ENCODE peak calls at places on chromosome 20, in seven cellular contexts. U is EL; Q is NT2/D1; C is Panc1; L is stimulated activated CD4-positive, alpha-beta T cell treated with anti-CD3 and anti-CD28 coated beads, Interleukin-12 subunit alpha, Interleukin-12 subunit beta, amount 100 ng/mL, for 24 hours; I is left cardiac atrium; W is NCI-H1105 treated with DMSO at 0.1 percent for 48 hours. K is an unnamed sample.

GRCh38 chr20:53660078-53660909 is 66.7 kb upstream of the ZNF217 start:
- DNase-seq in U (no peak), Q (no peak), C (no peak), L (peak; percentile 35), I (peak; percentile 31), W (no peak), K (peak; percentile 32)

GRCh38 chr20:25321262-25321831 is 69.3 kb downstream of the ABHD12 start:
- DNase-seq in U (no peak), Q (no peak), C (no peak), L (no peak), I (no peak), W (no peak), K (no peak)

GRCh38 chr20:77231-77630 is 10.2 kb upstream of the DEFB125 start:
- DNase-seq in U (no peak), Q (no peak), C (no peak), L (no peak), I (no peak), W (no peak), K (no peak)

GRCh38 chr20:59253325-59253724 is 47.1 kb upstream of the EDN3 start:
- DNase-seq in U (no peak), Q (no peak), C (no peak), L (no peak), I (no peak), W (no peak), K (no peak)

GRCh38 chr20:54168961-54169862 is 4.6 kb downstream of the CYP24A1 start:
- DNase-seq in U (no peak), Q (no peak), C (no peak), L (no peak), I (no peak), W (no peak), K (no peak)

GRCh38 chr20:1860446-1860845 is 34.8 kb upstream of the SIRPA start:
- DNase-seq in U (peak; percentile 65), Q (no peak), C (no peak), L (no peak), I (no peak), W (no peak), K (no peak)

GRCh38 chr20:7744411-7744810 is 195.8 kb downstream of the HAO1 start:
- DNase-seq in U (peak; percentile 59), Q (no peak), C (no peak), L (no peak), I (no peak), W (no peak), K (no peak)

GRCh38 chr20:25659999-25660398 is 36.2 kb upstream of the NANP start:
- DNase-seq in U (no peak), Q (no peak), C (no peak), L (no peak), I (no peak), W (no peak), K (no peak)

GRCh38 chr20:57393321-57394086 is 2.3 kb downstream of the RBM38 start:
- DNase-seq in U (no peak), Q (no peak), C (no peak), L (no peak), I (no peak), W (no peak), K (no peak)

GRCh38 chr20:9032758-9033157 is 36.1 kb upstream of the PLCB4 start:
- DNase-seq in U (peak; percentile 15), Q (no peak), C (no peak), L (no peak), I (no peak), W (no peak), K (no peak)

GRCh38 chr20:58584881-58585752 is 66.0 kb upstream of the STX16 start:
- DNase-seq in U (peak; percentile 33), Q (no peak), C (no peak), L (no peak), I (no peak), W (no peak), K (no peak)

GRCh38 chr20:24899153-24899552 is 49.9 kb upstream of the CST7 start:
- DNase-seq in U (no peak), Q (no peak), C (no peak), L (no peak), I (no peak), W (no peak), K (no peak)

GRCh38 chr20:62142252-62143117 is 709 bp downstream of the PSMA7 start:
- DNase-seq in U (no peak), Q (no peak), C (no peak), L (no peak), I (peak; percentile 47), W (peak; percentile 21), K (peak; percentile 14)

GRCh38 chr20:478010-478948 is 15.9 kb upstream of the TBC1D20 start:
- DNase-seq in U (peak; percentile 50), Q (no peak), C (no peak), L (no peak), I (no peak), W (no peak), K (no peak)

GRCh38 chr20:58609026-58609425 is 42.1 kb upstream of the STX16 start:
- DNase-seq in U (no peak), Q (no peak), C (no peak), L (no peak), I (no peak), W (no peak), K (no peak)

GRCh38 chr20:37392441-37393195 is 46.7 kb downstream of the SRC start:
- DNase-seq in U (no peak), Q (no peak), C (no peak), L (no peak), I (peak; percentile 21), W (no peak), K (no peak)

GRCh38 chr20:57432874-57433491 is 41.8 kb downstream of the RBM38 start:
- DNase-seq in U (no peak), Q (no peak), C (no peak), L (peak; percentile 41), I (peak; percentile 61), W (no peak), K (no peak)

GRCh38 chr20:34045294-34045693 is 51.6 kb downstream of the RALY start:
- DNase-seq in U (peak; percentile 16), Q (no peak), C (no peak), L (no peak), I (peak; percentile 52), W (no peak), K (peak; percentile 51)

GRCh38 chr20:36197271-36197670 is 39.0 kb upstream of the AAR2 start:
- DNase-seq in U (no peak), Q (no peak), C (no peak), L (no peak), I (no peak), W (no peak), K (no peak)

GRCh38 chr20:38186788-38187221 is 21.7 kb upstream of the TGM2 start:
- DNase-seq in U (peak; percentile 54), Q (no peak), C (no peak), L (no peak), I (no peak), W (no peak), K (no peak)

GRCh38 chr20:23320317-23320716 is 30.3 kb upstream of the NXT1 start:
- DNase-seq in U (no peak), Q (no peak), C (no peak), L (no peak), I (no peak), W (no peak), K (no peak)

GRCh38 chr20:47224857-47225256 is 131.6 kb downstream of the ZMYND8 start:
- DNase-seq in U (no peak), Q (no peak), C (no peak), L (no peak), I (no peak), W (no peak), K (no peak)